ENCODE peak calls at places on chromosome 21, in seven cellular contexts. S, I, E, F, R, Z and Q are unnamed samples.
A peak's percentile ranks its signal among the peaks of the same experiment; 100 is the strongest.

GRCh38 chr21:41857771-41858300 is 21.3 kb downstream of the PRDM15 start:
- DNase-seq in I (no peak), R (no peak), S (no peak), Z (no peak), E (no peak), F (no peak), Q (no peak)

GRCh38 chr21:24716306-24716918 is 890.9 kb downstream of the MRPL39 start:
- DNase-seq in I (no peak), E (no peak), Z (no peak), F (no peak), R (no peak), S (no peak), Q (no peak)

GRCh38 chr21:41364308-41364707 is 2.5 kb downstream of the MX2 start:
- DNase-seq in E (peak; percentile 52), I (no peak), R (no peak), Z (no peak), F (no peak), S (no peak), Q (no peak)

GRCh38 chr21:14591882-14592281 is 45.8 kb upstream of the SAMSN1 start:
- DNase-seq in E (no peak), F (peak; percentile 66), S (no peak), I (no peak), Z (no peak), R (no peak), Q (peak; percentile 66)

GRCh38 chr21:36065497-36066036 is 4.3 kb upstream of the CBR1 start:
- DNase-seq in E (no peak), Z (peak; percentile 84), S (no peak), I (peak; percentile 48), F (peak; percentile 66), R (no peak), Q (peak; percentile 67)

GRCh38 chr21:32256873-32257620 is 21.8 kb downstream of the MIS18A start:
- DNase-seq in Z (peak; percentile 96), R (no peak), S (peak; percentile 84), I (peak; percentile 89), F (peak; percentile 94), E (no peak), Q (peak; percentile 91)

GRCh38 chr21:38938343-38938742 is 132.6 kb downstream of the ETS2 start:
- DNase-seq in R (no peak), I (peak; percentile 58), Z (peak; percentile 26), E (no peak), F (peak; percentile 34), S (no peak), Q (no peak)

GRCh38 chr21:36461918-36462486 is 17.9 kb downstream of the CLDN14 start:
- DNase-seq in E (peak; percentile 69), F (no peak), S (no peak), R (no peak), Z (no peak), I (no peak), Q (peak; percentile 32)

GRCh38 chr21:38669186-38669585 is 136.5 kb upstream of the ETS2 start:
- DNase-seq in E (no peak), R (no peak), I (no peak), F (peak; percentile 37), Z (peak; percentile 53), S (peak; percentile 19), Q (no peak)

GRCh38 chr21:31299291-31300147 is 44.5 kb downstream of the TIAM1 start:
- DNase-seq in S (no peak), E (no peak), R (no peak), Z (no peak), F (no peak), I (no peak), Q (no peak)

GRCh38 chr21:26550357-26550756 is 22.7 kb downstream of the CYYR1 start:
- DNase-seq in I (no peak), Z (no peak), R (no peak), E (no peak), F (peak; percentile 31), S (no peak), Q (no peak)

GRCh38 chr21:38839683-38840286 is 34.1 kb downstream of the ETS2 start:
- DNase-seq in R (peak; percentile 95), S (no peak), I (no peak), E (no peak), Z (no peak), F (peak; percentile 97), Q (no peak)

GRCh38 chr21:38619865-38620513 is 121.7 kb upstream of the ERG start:
- DNase-seq in S (no peak), I (no peak), E (no peak), R (no peak), Z (no peak), F (no peak), Q (peak; percentile 14)

GRCh38 chr21:17491716-17492414 is 21.0 kb upstream of the CXADR start:
- DNase-seq in S (peak; percentile 85), I (no peak), Z (no peak), F (peak; percentile 98), R (peak; percentile 82), E (no peak), Q (no peak)

GRCh38 chr21:41848971-41849580 is 30.1 kb downstream of the PRDM15 start:
- DNase-seq in R (no peak), Z (no peak), S (no peak), F (no peak), I (no peak), E (no peak), Q (no peak)

GRCh38 chr21:17610862-17611261 is 1.8 kb downstream of the BTG3 start:
- DNase-seq in Z (peak; percentile 47), S (no peak), F (no peak), R (no peak), E (no peak), I (no peak), Q (peak; percentile 3)

GRCh38 chr21:43270800-43271261 is 102.0 kb downstream of the CRYAA start:
- DNase-seq in I (no peak), F (no peak), E (peak; percentile 24), R (no peak), S (no peak), Z (no peak), Q (no peak)

GRCh38 chr21:44516828-44517174 is 23.2 kb downstream of the KRTAP10-1 start:
- DNase-seq in F (no peak), R (no peak), E (no peak), Z (no peak), I (no peak), S (no peak), Q (no peak)

GRCh38 chr21:32826317-32827167 is 55.0 kb upstream of the PAXBP1 start:
- DNase-seq in E (no peak), Z (peak; percentile 83), I (peak; percentile 43), R (no peak), S (peak; percentile 46), F (peak; percentile 72), Q (peak; percentile 26)